ENCODE peak calls at places on chromosomes 12 and 14, in eight cellular contexts. U is suprapubic skin; M is HCT116; L is activated CD4-positive, alpha-beta T cell treated with anti-CD3 and anti-CD28 coated beads, Interleukin-2, amount 50 U/mL, for 48 hours; N is HepG2; V is KG1; X is MV-4-11; A is naive thymus-derived CD8-positive, alpha-beta T cell. R is an unnamed sample.

GRCh38 chr14:54301349-54301748 is 95.5 kb upstream of the CDKN3 start:
- DNase-seq in M (no peak), N (no peak), A (no peak), L (no peak), X (peak; percentile 27), V (no peak), U (no peak), R (no peak)

GRCh38 chr14:77123381-77124344 is 17.9 kb downstream of the ZDHHC22 start:
- DNase-seq in X (no peak), A (no peak), M (peak; percentile 70), N (no peak), U (peak; percentile 79), L (no peak), V (no peak), R (no peak)

GRCh38 chr12:50764116-50764860 is 387 bp downstream of the ATF1 start:
- DNase-seq in L (peak; percentile 78), M (no peak), V (peak; percentile 90), X (peak; percentile 33), U (peak; percentile 77), A (peak; percentile 92), N (no peak), R (peak; percentile 82)

GRCh38 chr14:59107819-59108218 is 80.6 kb upstream of the DAAM1 start:
- DNase-seq in U (no peak), N (no peak), X (no peak), M (no peak), V (no peak), A (no peak), L (no peak), R (no peak)

GRCh38 chr12:1272132-1272531 is 281.1 kb downstream of the ERC1 start:
- DNase-seq in A (no peak), L (no peak), M (no peak), X (no peak), V (no peak), N (no peak), U (no peak), R (peak; percentile 67)

GRCh38 chr12:91274886-91275285 is 92.3 kb upstream of the DCN start:
- DNase-seq in M (no peak), N (no peak), V (no peak), U (no peak), L (no peak), A (no peak), X (peak; percentile 21), R (no peak)

GRCh38 chr14:66234411-66234810 is 251.8 kb upstream of the CCDC196 start:
- DNase-seq in L (no peak), A (no peak), N (no peak), V (no peak), U (no peak), X (no peak), M (no peak), R (no peak)

GRCh38 chr14:88322505-88323085 is 474 bp downstream of the KCNK10 start:
- DNase-seq in V (no peak), L (no peak), U (no peak), A (no peak), X (no peak), M (no peak), N (no peak), R (no peak)

GRCh38 chr12:92784356-92784755 is 81.6 kb downstream of the PLEKHG7 start:
- DNase-seq in M (no peak), X (no peak), U (no peak), A (no peak), V (no peak), N (no peak), L (no peak), R (no peak)

GRCh38 chr14:81310606-81311005 is 89.5 kb downstream of the STON2 start:
- DNase-seq in N (no peak), U (no peak), X (no peak), L (no peak), V (no peak), A (no peak), M (no peak), R (no peak)

GRCh38 chr14:70921669-70922068 is 14.4 kb downstream of the PCNX1 start:
- DNase-seq in U (no peak), V (no peak), X (no peak), N (no peak), A (no peak), M (no peak), L (no peak), R (no peak)

GRCh38 chr12:39617887-39618286 is 1.7 kb downstream of the ABCD2 start:
- DNase-seq in V (peak; percentile 7), A (no peak), M (no peak), U (no peak), X (peak; percentile 73), N (no peak), L (no peak), R (no peak)

GRCh38 chr12:107355004-107355565 is 261.7 kb upstream of the CRY1 start:
- DNase-seq in N (no peak), L (no peak), A (no peak), X (no peak), M (no peak), U (no peak), V (no peak), R (no peak)

GRCh38 chr14:72318648-72319047 is 386.4 kb downstream of the RGS6 start:
- DNase-seq in A (no peak), V (no peak), X (no peak), N (no peak), U (no peak), M (no peak), L (no peak), R (no peak)

GRCh38 chr14:68426661-68427549 is 366.0 kb downstream of the ZFP36L1 start:
- DNase-seq in X (no peak), M (no peak), U (no peak), V (no peak), N (no peak), L (no peak), A (no peak), R (no peak)

GRCh38 chr14:52307870-52308269 is 6.2 kb upstream of the PTGER2 start:
- DNase-seq in X (peak; percentile 16), M (no peak), A (no peak), N (no peak), U (no peak), V (no peak), L (no peak), R (no peak)

GRCh38 chr12:54413284-54414190 is 5.5 kb downstream of the ITGA5 start:
- DNase-seq in A (peak; percentile 93), V (peak; percentile 43), N (no peak), X (peak; percentile 89), L (peak; percentile 67), M (no peak), U (peak; percentile 89), R (peak; percentile 89)

GRCh38 chr12:125503128-125503527 is 437.9 kb downstream of the AACS start:
- DNase-seq in N (no peak), X (no peak), M (no peak), V (no peak), A (no peak), L (no peak), U (no peak), R (no peak)

GRCh38 chr12:3416159-3416558 is 74.8 kb upstream of the PRMT8 start:
- DNase-seq in U (no peak), V (no peak), A (no peak), L (no peak), M (no peak), N (no peak), X (no peak), R (no peak)

GRCh38 chr12:106097011-106097410 is 41.7 kb downstream of the NUAK1 start:
- DNase-seq in L (no peak), M (no peak), A (no peak), V (no peak), U (no peak), N (no peak), X (no peak), R (no peak)

R was measured in immature natural killer cell.